ENCODE peak calls at places on chromosome 2, in seven cellular contexts. H is T-helper 2 cell, R is GM12892, V is GM12865, G is astrocyte of the hippocampus, L is A549, C is Peyer's patch. I is an unnamed sample.
A peak's percentile ranks its signal among the peaks of the same experiment; 100 is the strongest.

GRCh38 chr2:131047920-131048560 is 45.2 kb downstream of the FAM168B start:
- DNase-seq in H (no peak), R (no peak), V (no peak), G (no peak), L (no peak), C (no peak), I (no peak)

GRCh38 chr2:236180831-236181453 is 12.8 kb upstream of the GBX2 start:
- DNase-seq in H (no peak), R (no peak), V (peak; percentile 48), G (peak; percentile 83), L (peak; percentile 87), C (no peak), I (no peak)

GRCh38 chr2:219369447-219369861 is 18.3 kb downstream of the DNPEP start:
- DNase-seq in H (no peak), R (no peak), V (no peak), G (peak; percentile 80), L (no peak), C (no peak), I (peak; percentile 55)

GRCh38 chr2:219090436-219090835 is 29.7 kb upstream of the IHH start:
- DNase-seq in H (no peak), R (no peak), V (no peak), G (no peak), L (no peak), C (no peak), I (no peak)

GRCh38 chr2:241112592-241112991 is 10.5 kb upstream of the MTERF4 start:
- DNase-seq in H (peak; percentile 58), R (no peak), V (peak; percentile 76), G (no peak), L (no peak), C (no peak), I (no peak)

GRCh38 chr2:46878886-46879285 is 36.7 kb downstream of the MCFD2 start:
- DNase-seq in H (no peak), R (no peak), V (no peak), G (peak; percentile 58), L (no peak), C (no peak), I (peak; percentile 22)

GRCh38 chr2:1782514-1782913 is 38.2 kb upstream of the PXDN start:
- DNase-seq in H (no peak), R (no peak), V (no peak), G (no peak), L (no peak), C (no peak), I (no peak)

GRCh38 chr2:96772903-96773675 is 12.4 kb downstream of the CNNM4 start:
- DNase-seq in H (no peak), R (no peak), V (peak; percentile 77), G (no peak), L (no peak), C (no peak), I (no peak)

GRCh38 chr2:69163109-69163508 is 150.1 kb downstream of the ANTXR1 start:
- DNase-seq in H (no peak), R (no peak), V (peak; percentile 70), G (peak; percentile 92), L (peak; percentile 67), C (no peak), I (no peak)

GRCh38 chr2:11073251-11073650 is 82.0 kb upstream of the SLC66A3 start:
- DNase-seq in H (no peak), R (no peak), V (peak; percentile 30), G (peak; percentile 61), L (no peak), C (no peak), I (peak; percentile 86)

GRCh38 chr2:137155351-137156104 is 390.2 kb downstream of the THSD7B start:
- DNase-seq in H (no peak), R (no peak), V (no peak), G (peak; percentile 25), L (no peak), C (no peak), I (no peak)

GRCh38 chr2:30434708-30435107 is 12.3 kb upstream of the LCLAT1 start:
- DNase-seq in H (no peak), R (no peak), V (no peak), G (no peak), L (no peak), C (no peak), I (no peak)

GRCh38 chr2:68434981-68435380 is 32.1 kb downstream of the FBXO48 start:
- DNase-seq in H (no peak), R (no peak), V (no peak), G (no peak), L (no peak), C (no peak), I (no peak)

GRCh38 chr2:229784791-229785190 is 70.4 kb upstream of the DNER start:
- DNase-seq in H (no peak), R (no peak), V (no peak), G (no peak), L (no peak), C (no peak), I (no peak)

GRCh38 chr2:134491796-134492441 is 226.9 kb downstream of the TMEM163 start:
- DNase-seq in H (no peak), R (no peak), V (no peak), G (no peak), L (peak; percentile 23), C (no peak), I (no peak)

GRCh38 chr2:191376981-191377629 is 131.9 kb downstream of the MYO1B start:
- DNase-seq in H (no peak), R (no peak), V (peak; percentile 30), G (peak; percentile 93), L (peak; percentile 57), C (peak; percentile 60), I (no peak)

GRCh38 chr2:233385489-233386044 is 31.3 kb downstream of the DGKD start:
- DNase-seq in H (peak; percentile 44), R (peak; percentile 53), V (peak; percentile 91), G (no peak), L (no peak), C (no peak), I (peak; percentile 39)

GRCh38 chr2:204268971-204269370 is 276.3 kb upstream of the PARD3B start:
- DNase-seq in H (no peak), R (no peak), V (no peak), G (no peak), L (no peak), C (no peak), I (no peak)

GRCh38 chr2:241519669-241520068 is 11.3 kb upstream of the STK25 start:
- DNase-seq in H (no peak), R (no peak), V (no peak), G (no peak), L (no peak), C (no peak), I (no peak)

GRCh38 chr2:200702646-200703118 is 109.0 kb upstream of the BZW1 start:
- DNase-seq in H (peak; percentile 12), R (no peak), V (peak; percentile 61), G (no peak), L (no peak), C (no peak), I (no peak)